ENCODE peak calls at places on chromosomes 13 and 19, in five cellular contexts. P is naive thymus-derived CD4-positive, alpha-beta T cell; I is IMR-90; M is psoas muscle; S is tibial artery. V is an unnamed sample.

GRCh38 chr19:51529301-51529700 is 2.2 kb downstream of the SIGLEC6 start:
- DNase-seq in P (no peak), I (no peak), M (no peak), S (no peak), V (no peak)

GRCh38 chr13:27793377-27794074 is 1.2 kb downstream of the GSX1 start:
- DNase-seq in P (no peak), I (no peak), M (no peak), S (no peak), V (no peak)

GRCh38 chr13:45811891-45812583 is 39.5 kb downstream of the SIAH3 start:
- DNase-seq in P (no peak), I (no peak), M (no peak), S (no peak), V (no peak)

GRCh38 chr13:95714142-95714832 is 37.3 kb downstream of the DNAJC3 start:
- DNase-seq in P (no peak), I (peak; percentile 89), M (no peak), S (no peak), V (no peak)

GRCh38 chr19:53881482-53882390 is at the start of gene PRKCG:
- DNase-seq in P (peak; percentile 60), I (no peak), M (peak; percentile 69), S (no peak), V (peak; percentile 74)

GRCh38 chr13:26540319-26540718 is 17.2 kb upstream of the WASF3 start:
- DNase-seq in P (no peak), I (no peak), M (peak; percentile 58), S (no peak), V (no peak)

GRCh38 chr19:1943661-1944087 is 2.7 kb downstream of the CSNK1G2 start:
- DNase-seq in P (no peak), I (no peak), M (no peak), S (no peak), V (no peak)

GRCh38 chr19:48511800-48512503 is at the start of gene LMTK3:
- DNase-seq in P (peak; percentile 61), I (peak; percentile 56), M (no peak), S (no peak), V (peak; percentile 60)

DNA sequence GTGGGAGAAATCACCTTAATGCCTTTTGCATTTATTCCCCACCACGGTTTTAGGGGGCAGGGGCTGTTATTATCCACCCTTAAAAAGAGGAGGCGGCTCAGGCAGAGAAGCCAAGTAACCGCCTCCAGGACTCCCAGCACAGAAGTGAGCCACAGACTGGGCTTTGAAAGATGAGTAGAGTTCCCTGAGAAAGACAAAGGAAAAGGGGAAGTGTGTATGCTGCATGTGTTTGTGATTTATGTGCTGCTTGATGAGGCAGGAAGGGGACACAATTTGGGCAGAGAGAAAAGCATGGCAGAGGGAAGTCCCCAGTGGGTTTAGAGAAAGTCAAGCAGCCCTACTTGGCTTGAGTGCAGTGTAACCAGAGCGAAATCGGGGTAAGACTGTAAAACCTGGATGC is 85.0 kb downstream of the DOCK9 start:
- DNase-seq in P (no peak), I (no peak), M (no peak), S (no peak), V (no peak)
- H3K27ac ChIP-seq in P (no peak overlapping the region), I (no peak overlapping the region), M (no peak overlapping the region), S (no peak overlapping the region), V (no peak overlapping the region)

GRCh38 chr13:112874751-112875300 is 94.2 kb upstream of the MCF2L start:
- DNase-seq in P (no peak), I (no peak), M (peak; percentile 41), S (no peak), V (no peak)
- H3K4me1 ChIP-seq in P (no peaks in the 10 kb centered on the region), I (no peaks in the 10 kb centered on the region), M (no peaks in the 10 kb centered on the region), S (peaks cover 8% of the 10 kb centered on the region), V (no peaks in the 10 kb centered on the region)

GRCh38 chr19:19661675-19662251 is 1.7 kb downstream of the ATP13A1 start:
- DNase-seq in P (no peak), I (no peak), M (no peak), S (no peak), V (peak; percentile 30)
- H3K27ac ChIP-seq in P (no peak overlapping the region), I (no peak overlapping the region), M (no peak overlapping the region), S (no peak overlapping the region), V (no peak overlapping the region)

GRCh38 chr19:10661946-10662345 is 7.8 kb downstream of the ILF3 start:
- DNase-seq in P (no peak), I (no peak), M (no peak), S (no peak), V (no peak)
- H3K4me1 ChIP-seq in P (peaks cover 27% of the 10 kb centered on the region), I (peaks cover 8% of the 10 kb centered on the region), M (peaks cover 46% of the 10 kb centered on the region), S (peaks cover 36% of the 10 kb centered on the region), V (peaks cover 14% of the 10 kb centered on the region)

DNA sequence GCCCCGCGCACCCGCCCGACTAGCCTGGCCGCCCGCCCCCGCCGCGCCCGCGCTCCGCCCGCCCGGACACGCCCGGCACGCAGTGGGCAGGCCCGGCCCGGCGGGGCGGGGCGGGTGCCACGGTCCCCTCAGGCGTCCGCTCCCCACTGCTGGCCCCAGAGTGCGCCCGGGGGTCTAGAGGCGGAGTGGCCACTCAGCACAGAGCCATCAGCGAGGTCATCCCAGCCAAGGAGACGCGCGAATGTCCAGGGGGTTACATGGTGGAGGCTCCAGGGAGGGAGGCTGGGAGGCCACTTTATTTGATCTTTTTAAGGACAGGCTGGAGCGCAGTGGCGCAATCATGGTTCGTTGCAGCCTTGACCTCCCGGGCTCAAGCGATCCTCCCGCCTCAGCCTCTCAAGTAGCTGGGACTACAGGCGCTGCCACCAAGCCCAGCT is 236 bp upstream of the TINCR start:
- DNase-seq in P (no peak), I (no peak), M (no peak), S (no peak), V (no peak)
- H3K27ac ChIP-seq in P (no peak overlapping the region), I (no peak overlapping the region), M (no peak overlapping the region), S (no peak overlapping the region), V (no peak overlapping the region)

DNA sequence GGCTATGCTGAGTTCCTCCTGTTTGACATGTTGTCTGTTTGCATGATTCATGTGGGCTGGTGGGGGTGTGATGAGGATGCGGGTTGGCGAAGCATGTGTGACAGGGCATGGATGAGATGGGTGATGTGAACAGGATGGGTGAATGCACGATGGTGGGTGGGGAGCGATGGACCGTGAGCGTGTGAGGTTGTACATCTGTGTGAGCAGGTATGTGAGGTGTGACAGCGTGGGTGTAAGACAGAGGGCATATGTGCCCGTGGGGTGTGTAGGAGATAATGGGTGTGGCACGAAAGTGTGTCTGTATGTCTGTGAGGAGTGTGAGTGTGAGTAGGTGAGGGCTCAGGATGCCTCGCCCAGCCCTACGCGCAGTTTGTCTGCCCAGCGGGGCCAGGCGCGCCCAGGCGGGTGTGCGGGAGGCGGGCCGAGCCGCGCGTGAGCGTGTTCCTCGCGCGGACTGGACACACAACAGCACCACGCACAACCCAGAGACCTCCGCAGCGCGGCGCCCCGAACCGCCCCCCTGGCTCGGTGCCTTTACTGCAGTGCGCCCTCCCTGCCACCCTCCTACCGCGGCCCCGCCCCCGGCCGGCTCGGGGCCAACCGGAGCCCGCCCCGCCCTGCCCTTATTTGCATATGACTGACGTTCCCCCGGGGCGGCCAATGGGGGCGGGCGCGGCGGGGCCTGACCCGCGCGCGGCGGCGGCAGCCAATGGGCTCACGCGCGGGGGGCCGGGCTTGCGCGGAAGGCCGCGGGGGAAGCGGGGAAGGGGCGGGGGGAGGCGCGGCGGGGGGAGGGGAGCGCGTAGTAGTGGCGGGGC is 14.4 kb downstream of the CIC start:
- DNase-seq in P (peak; percentile 93), I (peak; percentile 87), M (peak; percentile 98), S (peak; percentile 96), V (peak; percentile 97)
- H3K4me1 ChIP-seq in P (peaks cover 42% of the 10 kb centered on the region), I (peaks cover 50% of the 10 kb centered on the region), M (peaks cover 56% of the 10 kb centered on the region), S (peaks cover 71% of the 10 kb centered on the region), V (peaks cover 33% of the 10 kb centered on the region)

GRCh38 chr13:110155072-110155471 is 151.9 kb downstream of the COL4A1 start:
- DNase-seq in P (no peak), I (no peak), M (no peak), S (no peak), V (no peak)

GRCh38 chr13:110157718-110158117 is 149.2 kb downstream of the COL4A1 start:
- DNase-seq in P (no peak), I (no peak), M (no peak), S (no peak), V (no peak)

GRCh38 chr13:110161112-110161897 is 145.7 kb downstream of the COL4A1 start:
- DNase-seq in P (no peak), I (no peak), M (no peak), S (no peak), V (no peak)

GRCh38 chr13:110156186-110157065 is 150.5 kb downstream of the COL4A1 start:
- DNase-seq in P (no peak), I (peak; percentile 24), M (no peak), S (no peak), V (no peak)

GRCh38 chr13:110158201-110158600 is 148.8 kb downstream of the COL4A1 start:
- DNase-seq in P (no peak), I (no peak), M (no peak), S (no peak), V (no peak)
- H3K27ac ChIP-seq in P (no peak overlapping the region), I (no peak overlapping the region), M (no peak overlapping the region), S (peak overlapping the region; percentile 38), V (peak overlapping the region; percentile 27)

GRCh38 chr19:5961969-5962945 is 15.7 kb downstream of the RANBP3 start:
- DNase-seq in P (peak; percentile 42), I (peak; percentile 66), M (no peak), S (peak; percentile 54), V (no peak)

GRCh38 chr19:5964816-5965565 is 12.9 kb downstream of the RANBP3 start:
- DNase-seq in P (no peak), I (no peak), M (no peak), S (no peak), V (no peak)

GRCh38 chr19:5966215-5966614 is 11.7 kb downstream of the RANBP3 start:
- DNase-seq in P (no peak), I (peak; percentile 89), M (no peak), S (no peak), V (no peak)

GRCh38 chr19:5966941-5967340 is 11.0 kb downstream of the RANBP3 start:
- DNase-seq in P (no peak), I (no peak), M (no peak), S (no peak), V (no peak)

GRCh38 chr19:5963855-5964254 is 14.1 kb downstream of the RANBP3 start:
- DNase-seq in P (no peak), I (no peak), M (no peak), S (no peak), V (peak; percentile 30)
- H3K4me1 ChIP-seq in P (peaks cover 60% of the 10 kb centered on the region), I (peaks cover 62% of the 10 kb centered on the region), M (peaks cover 72% of the 10 kb centered on the region), S (peaks cover 78% of the 10 kb centered on the region), V (peaks cover 60% of the 10 kb centered on the region)

V was measured in right cardiac atrium.